ENCODE peak calls at places on chromosomes 1 and 21, in nine cellular contexts. E is aorta; R is effector memory CD4-positive, alpha-beta T cell; T is lung; X is A549; M is tibial nerve; I is endothelial cell of umbilical vein; P is cardiac muscle cell; F is GM23248. L is an unnamed sample.
A peak's percentile ranks its signal among the peaks of the same experiment; 100 is the strongest.

GRCh38 chr1:159866066-159866465 is 3.6 kb upstream of the VSIG8 start:
- DNase-seq in E (no peak), R (no peak), T (no peak), X (no peak), M (no peak), I (no peak), P (no peak), F (no peak), L (no peak)

GRCh38 chr1:64864018-64864945 is 102.1 kb downstream of the JAK1 start:
- DNase-seq in E (peak; percentile 81), R (peak; percentile 29), T (peak; percentile 65), X (no peak), M (peak; percentile 64), I (peak; percentile 90), P (no peak), F (no peak), L (no peak)

GRCh38 chr1:58166417-58166816 is 380.1 kb downstream of the OMA1 start:
- DNase-seq in E (no peak), R (no peak), T (no peak), X (no peak), M (no peak), I (no peak), P (no peak), F (no peak), L (no peak)

GRCh38 chr1:190747643-190748186 is 270.1 kb upstream of the BRINP3 start:
- DNase-seq in E (no peak), R (no peak), T (no peak), X (no peak), M (peak; percentile 33), I (peak; percentile 71), P (no peak), F (no peak), L (no peak)

GRCh38 chr21:26850116-26850643 is 5.0 kb upstream of the ADAMTS1 start:
- DNase-seq in E (no peak), R (no peak), T (no peak), X (no peak), M (no peak), I (peak; percentile 75), P (no peak), F (peak; percentile 60), L (no peak)

GRCh38 chr1:171794085-171794484 is 12.6 kb downstream of the METTL13 start:
- DNase-seq in E (no peak), R (no peak), T (no peak), X (no peak), M (no peak), I (no peak), P (no peak), F (peak; percentile 88), L (no peak)

GRCh38 chr1:19045898-19046889 is 89.7 kb upstream of the IFFO2 start:
- DNase-seq in E (no peak), R (no peak), T (no peak), X (no peak), M (no peak), I (no peak), P (no peak), F (no peak), L (no peak)

GRCh38 chr1:90850925-90851710 is 134.0 kb upstream of the BARHL2 start:
- DNase-seq in E (peak; percentile 86), R (peak; percentile 60), T (peak; percentile 80), X (peak; percentile 39), M (peak; percentile 55), I (peak; percentile 55), P (peak; percentile 88), F (peak; percentile 93), L (peak; percentile 74)

GRCh38 chr1:230825804-230826160 is 42.5 kb downstream of the C1orf198 start:
- DNase-seq in E (no peak), R (no peak), T (no peak), X (no peak), M (no peak), I (no peak), P (no peak), F (peak; percentile 64), L (no peak)

GRCh38 chr1:230827081-230827681 is 41.1 kb downstream of the C1orf198 start:
- DNase-seq in E (no peak), R (no peak), T (peak; percentile 34), X (no peak), M (peak; percentile 65), I (no peak), P (no peak), F (peak; percentile 25), L (no peak)

GRCh38 chr1:230827801-230828200 is 40.5 kb downstream of the C1orf198 start:
- DNase-seq in E (no peak), R (no peak), T (no peak), X (no peak), M (no peak), I (no peak), P (no peak), F (no peak), L (no peak)

GRCh38 chr1:230825061-230825803 is 43.1 kb downstream of the C1orf198 start:
- DNase-seq in E (no peak), R (no peak), T (no peak), X (peak; percentile 49), M (peak; percentile 5), I (peak; percentile 49), P (no peak), F (peak; percentile 86), L (no peak)

DNA sequence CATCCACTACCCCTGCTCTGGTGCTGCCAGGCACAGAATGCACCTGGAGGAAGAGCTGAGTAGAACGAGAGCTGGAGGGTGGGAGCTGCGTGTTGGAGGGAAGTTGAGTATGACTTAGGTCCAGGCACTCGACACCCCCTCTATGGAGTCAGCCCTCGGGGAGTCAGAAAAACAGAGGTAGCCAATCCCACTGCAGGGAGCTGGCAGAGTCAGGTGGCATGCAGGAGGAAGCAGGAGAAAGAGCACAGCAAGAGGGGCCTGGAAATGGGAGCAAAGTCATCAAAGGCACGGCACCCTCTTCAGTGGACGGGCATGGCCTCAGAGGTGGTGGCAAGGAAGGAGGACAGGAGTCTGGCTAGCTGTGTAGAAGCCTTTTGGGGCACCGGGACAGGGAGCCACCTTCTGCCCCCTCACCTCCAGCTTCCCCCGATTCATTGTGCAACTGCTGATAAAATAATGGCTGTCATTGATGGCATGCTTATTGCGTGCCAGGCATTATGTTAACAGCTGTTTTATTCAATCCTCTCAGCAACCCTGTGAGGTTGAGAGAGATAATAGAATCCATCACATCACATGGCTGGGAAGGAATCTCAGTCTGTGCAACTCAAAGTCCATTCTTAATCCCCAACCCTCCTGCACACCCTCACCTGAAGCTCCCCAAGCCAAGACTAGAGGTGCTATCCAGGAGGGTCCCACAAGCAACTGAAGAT is 42.0 kb downstream of the C1orf198 start:
- DNase-seq in E (no peak), R (no peak), T (no peak), X (no peak), M (no peak), I (no peak), P (no peak), F (no peak), L (no peak)
- H3K4me1 ChIP-seq in E (peaks cover 6% of the 10 kb centered on the region), R (no peaks in the 10 kb centered on the region), T (peaks cover 24% of the 10 kb centered on the region), X (peaks cover 18% of the 10 kb centered on the region), M (no peaks in the 10 kb centered on the region), I (peaks cover 4% of the 10 kb centered on the region), P (peaks cover 6% of the 10 kb centered on the region), F (peaks cover 35% of the 10 kb centered on the region), L (no peaks in the 10 kb centered on the region)

GRCh38 chr1:161088587-161089110 is 709 bp downstream of the NECTIN4 start:
- DNase-seq in E (no peak), R (no peak), T (no peak), X (no peak), M (no peak), I (no peak), P (no peak), F (peak; percentile 78), L (no peak)
- H3K4me3 ChIP-seq in E (no peak overlapping the region), R (no peak overlapping the region), T (no peak overlapping the region), X (no peak overlapping the region), M (no peak overlapping the region), I (no peak overlapping the region), P (no peak overlapping the region), F (no peak overlapping the region), L (no peak overlapping the region)

GRCh38 chr1:225750865-225751824 is 26.5 kb upstream of the SRP9 start:
- DNase-seq in E (no peak), R (no peak), T (no peak), X (no peak), M (no peak), I (no peak), P (no peak), F (no peak), L (no peak)

GRCh38 chr1:225749706-225750105 is 27.9 kb upstream of the SRP9 start:
- DNase-seq in E (no peak), R (no peak), T (no peak), X (no peak), M (no peak), I (no peak), P (no peak), F (no peak), L (no peak)

GRCh38 chr1:225750420-225750819 is 27.2 kb upstream of the SRP9 start:
- DNase-seq in E (no peak), R (no peak), T (no peak), X (no peak), M (no peak), I (no peak), P (no peak), F (no peak), L (no peak)

GRCh38 chr1:225754940-225755635 is 22.5 kb upstream of the SRP9 start:
- DNase-seq in E (no peak), R (no peak), T (no peak), X (no peak), M (no peak), I (peak; percentile 56), P (no peak), F (peak; percentile 95), L (no peak)

DNA sequence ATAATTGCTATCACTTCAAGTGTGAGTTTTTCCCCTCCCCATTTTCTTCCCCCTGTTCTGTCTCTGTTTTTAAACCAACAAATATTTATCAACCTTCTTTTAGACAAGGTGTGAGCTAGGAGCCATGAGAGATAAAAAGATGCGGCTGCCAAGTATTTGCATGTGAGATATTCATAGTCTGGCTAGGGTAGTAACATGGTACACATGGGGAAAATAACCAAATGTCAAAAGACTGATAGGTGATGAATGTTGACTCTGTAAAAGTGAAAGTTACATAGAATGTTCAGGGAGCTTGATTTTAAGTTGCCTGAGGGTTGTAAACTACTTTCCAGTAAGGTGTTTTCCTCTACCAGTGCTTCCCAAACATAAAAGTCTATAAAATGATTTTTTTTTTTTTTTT is 25.4 kb upstream of the SRP9 start:
- DNase-seq in E (no peak), R (no peak), T (no peak), X (no peak), M (no peak), I (no peak), P (no peak), F (no peak), L (no peak)
- H3K4me1 ChIP-seq in E (peaks cover 4% of the 10 kb centered on the region), R (no peaks in the 10 kb centered on the region), T (no peaks in the 10 kb centered on the region), X (peaks cover 27% of the 10 kb centered on the region), M (no peaks in the 10 kb centered on the region), I (peaks cover 13% of the 10 kb centered on the region), P (peaks cover 11% of the 10 kb centered on the region), F (peaks cover 34% of the 10 kb centered on the region), L (no peaks in the 10 kb centered on the region)

GRCh38 chr1:21176589-21177555 is at the start of gene EIF4G3:
- DNase-seq in E (peak; percentile 99), R (peak; percentile 99), T (peak; percentile 99), X (peak; percentile 77), M (peak; percentile 100), I (peak; percentile 98), P (peak; percentile 99), F (peak; percentile 99), L (peak; percentile 94)

GRCh38 chr1:21175324-21175669 is 1.4 kb downstream of the EIF4G3 start:
- DNase-seq in E (peak; percentile 80), R (peak; percentile 38), T (peak; percentile 42), X (no peak), M (peak; percentile 41), I (no peak), P (no peak), F (peak; percentile 75), L (no peak)

GRCh38 chr1:21174230-21174629 is 2.5 kb downstream of the EIF4G3 start:
- DNase-seq in E (no peak), R (no peak), T (no peak), X (no peak), M (no peak), I (no peak), P (no peak), F (peak; percentile 30), L (no peak)

GRCh38 chr1:21175670-21176581 is 771 bp downstream of the EIF4G3 start:
- DNase-seq in E (peak; percentile 59), R (peak; percentile 44), T (peak; percentile 41), X (peak; percentile 45), M (no peak), I (peak; percentile 51), P (peak; percentile 60), F (peak; percentile 65), L (no peak)

DNA sequence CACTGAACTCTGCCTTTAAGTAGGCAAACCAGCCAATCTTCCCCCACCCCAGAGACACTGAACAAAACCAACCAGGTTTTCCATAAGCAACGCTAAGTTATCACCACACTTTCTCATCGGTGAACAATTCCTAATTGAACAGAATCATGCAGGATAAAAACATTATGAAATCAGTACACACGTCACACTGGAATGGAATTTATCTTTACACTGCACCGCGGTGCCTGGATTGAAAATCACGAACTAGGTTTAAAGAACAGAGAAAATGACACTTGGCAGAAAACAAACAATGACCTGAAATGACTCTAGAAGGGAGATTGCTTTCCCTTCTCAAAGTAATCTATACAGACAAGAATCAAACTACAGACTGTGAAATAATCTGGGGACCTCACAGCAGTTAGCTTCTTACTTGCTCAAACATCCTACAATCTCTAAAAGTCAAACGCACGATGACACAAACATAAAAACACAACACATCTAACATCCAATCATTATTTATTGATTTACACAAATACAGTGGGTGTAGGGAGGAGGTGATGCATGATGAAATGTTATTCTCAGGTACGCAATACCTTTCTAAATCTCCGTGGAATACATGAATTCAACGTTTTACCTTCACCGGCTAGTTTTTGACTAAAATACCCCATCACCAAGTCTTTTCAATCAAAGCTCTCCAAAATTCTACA is 1.9 kb downstream of the EIF4G3 start:
- DNase-seq in E (no peak), R (no peak), T (no peak), X (no peak), M (no peak), I (peak; percentile 53), P (no peak), F (peak; percentile 86), L (no peak)
- H3K4me3 ChIP-seq in E (peak overlapping the region; percentile 84), R (no peak overlapping the region), T (no peak overlapping the region), X (peak overlapping the region; percentile 94), M (peak overlapping the region; percentile 64), I (peak overlapping the region; percentile 84), P (peak overlapping the region; percentile 99), F (peak overlapping the region; percentile 89), L (peak overlapping the region; percentile 77)